ENCODE peak calls at places on chromosomes 11 and 22, in five cellular contexts. T is mammary epithelial cell, S is fibroblast of the conjunctiva, V is OCI-LY7, B is head of caudate nucleus. N is an unnamed sample.

GRCh38 chr11:10295056-10295901 is 1.3 kb upstream of the SBF2 start:
- DNase-seq in T (no peak), S (no peak), V (no peak), B (no peak), N (no peak)

GRCh38 chr11:85539029-85539689 is 88.0 kb downstream of the DLG2 start:
- DNase-seq in T (no peak), S (no peak), V (no peak), B (no peak), N (no peak)

GRCh38 chr11:792873-793272 is 3.0 kb upstream of the CEND1 start:
- DNase-seq in T (no peak), S (no peak), V (no peak), B (no peak), N (no peak)

GRCh38 chr22:36795633-36796032 is 19.7 kb upstream of the IFT27 start:
- DNase-seq in T (no peak), S (no peak), V (no peak), B (no peak), N (no peak)

GRCh38 chr22:30720263-30720837 is 25.7 kb downstream of the OSBP2 start:
- DNase-seq in T (no peak), S (no peak), V (no peak), B (no peak), N (no peak)

GRCh38 chr11:74278721-74279148 is 32.7 kb downstream of the P4HA3 start:
- DNase-seq in T (peak), S (peak), V (no peak), B (no peak), N (no peak)

GRCh38 chr22:39012525-39013516 is 1.2 kb upstream of the APOBEC3C start:
- DNase-seq in T (no peak), S (no peak), V (no peak), B (no peak), N (peak)

GRCh38 chr11:2100361-2101170 is 38.6 kb downstream of the IGF2 start:
- DNase-seq in T (no peak), S (no peak), V (no peak), B (no peak), N (peak)

GRCh38 chr11:129090056-129090455 is 102.1 kb downstream of the ARHGAP32 start:
- DNase-seq in T (peak), S (no peak), V (no peak), B (no peak), N (no peak)

GRCh38 chr22:32237905-32238304 is 17.2 kb downstream of the SLC5A4 start:
- DNase-seq in T (no peak), S (no peak), V (no peak), B (no peak), N (no peak)

GRCh38 chr22:33329398-33329797 is 271.2 kb upstream of the SYN3 start:
- DNase-seq in T (no peak), S (no peak), V (no peak), B (no peak), N (no peak)

GRCh38 chr11:43574949-43575915 is 105.3 kb upstream of the HSD17B12 start:
- DNase-seq in T (no peak), S (no peak), V (no peak), B (peak), N (peak)

GRCh38 chr11:9772218-9772617 is 108.3 kb downstream of the SWAP70 start:
- DNase-seq in T (no peak), S (no peak), V (no peak), B (no peak), N (no peak)

GRCh38 chr11:44389963-44390605 is 80.1 kb upstream of the ALX4 start:
- DNase-seq in T (no peak), S (no peak), V (no peak), B (no peak), N (no peak)

GRCh38 chr11:108112059-108112458 is 9.3 kb upstream of the ACAT1 start:
- DNase-seq in T (no peak), S (no peak), V (no peak), B (no peak), N (no peak)

GRCh38 chr11:46759196-46759595 is 40.2 kb downstream of the F2 start:
- DNase-seq in T (no peak), S (no peak), V (no peak), B (no peak), N (no peak)

GRCh38 chr11:126317681-126318641 is 14.1 kb downstream of the DCPS start:
- DNase-seq in T (peak), S (peak), V (no peak), B (peak), N (peak)

GRCh38 chr22:20613301-20613700 is 105.9 kb downstream of the MED15 start:
- DNase-seq in T (no peak), S (no peak), V (no peak), B (no peak), N (no peak)

GRCh38 chr11:5938603-5938965 is 3.5 kb upstream of the OR56A3 start:
- DNase-seq in T (no peak), S (no peak), V (no peak), B (no peak), N (peak)

GRCh38 chr11:3224730-3225098 is 6.1 kb upstream of the MRGPRG start:
- DNase-seq in T (no peak), S (no peak), V (no peak), B (no peak), N (no peak)

GRCh38 chr11:64894070-64894811 is 15.8 kb upstream of the EHD1 start:
- DNase-seq in T (peak), S (no peak), V (peak), B (peak), N (peak)

GRCh38 chr11:118820412-118821357 is 29.7 kb upstream of the DDX6 start:
- DNase-seq in T (peak), S (no peak), V (peak), B (peak), N (peak)

GRCh38 chr11:130421697-130422096 is 6.7 kb downstream of the ADAMTS8 start:
- DNase-seq in T (no peak), S (no peak), V (no peak), B (no peak), N (no peak)

GRCh38 chr11:120173771-120174170 is 35.9 kb upstream of the TRIM29 start:
- DNase-seq in T (no peak), S (no peak), V (no peak), B (no peak), N (no peak)

GRCh38 chr11:73237471-73238290 is 19.6 kb downstream of the P2RY2 start:
- DNase-seq in T (no peak), S (no peak), V (no peak), B (no peak), N (no peak)

GRCh38 chr11:93493252-93493897 is 49.8 kb downstream of the SMCO4 start:
- DNase-seq in T (no peak), S (no peak), V (no peak), B (no peak), N (no peak)

GRCh38 chr11:29119116-29119515 is 897.7 kb downstream of the KCNA4 start:
- DNase-seq in T (no peak), S (peak), V (no peak), B (no peak), N (no peak)

GRCh38 chr22:23223566-23224317 is 43.4 kb downstream of the BCR start:
- DNase-seq in T (no peak), S (no peak), V (no peak), B (no peak), N (no peak)

GRCh38 chr11:76897233-76897632 is 36.5 kb downstream of the ACER3 start:
- DNase-seq in T (no peak), S (no peak), V (no peak), B (no peak), N (no peak)

GRCh38 chr11:2808850-2809847 is 76.4 kb downstream of the CDKN1C start:
- DNase-seq in T (no peak), S (no peak), V (no peak), B (no peak), N (no peak)

GRCh38 chr11:67504950-67505561 is at the start of gene PITPNM1:
- DNase-seq in T (peak), S (peak), V (peak), B (peak), N (peak)

GRCh38 chr11:2534957-2535672 is 90.3 kb downstream of the KCNQ1 start:
- DNase-seq in T (no peak), S (no peak), V (no peak), B (no peak), N (no peak)

GRCh38 chr11:7449196-7449840 is 36.0 kb upstream of the OLFML1 start:
- DNase-seq in T (no peak), S (no peak), V (no peak), B (no peak), N (no peak)

GRCh38 chr22:32322986-32323385 is 34.7 kb upstream of the RFPL3 start:
- DNase-seq in T (no peak), S (no peak), V (no peak), B (no peak), N (peak)

GRCh38 chr11:114448749-114449484 is 9.7 kb downstream of the REXO2 start:
- DNase-seq in T (no peak), S (no peak), V (no peak), B (no peak), N (no peak)

N was measured in testis.